ENCODE peak calls at places on chromosome 3, in six cellular contexts. I is H54; E is GM12865; Y is WTC11; P is activated T-cell treated with anti-CD3 and anti-CD28 coated beads for 4 hours; J is stimulated activated CD4-positive, alpha-beta T cell treated with anti-CD3 and anti-CD28 coated beads, Interleukin-12 subunit alpha, Interleukin-12 subunit beta, amount 100 ng/mL, for 4 hours. H is an unnamed sample.

GRCh38 chr3:27454914-27455313 is 29.3 kb downstream of the SLC4A7 start:
- DNase-seq in Y (no peak), I (no peak), P (no peak), E (peak), J (no peak), H (peak)

GRCh38 chr3:189985938-189986337 is 134.8 kb downstream of the P3H2 start:
- DNase-seq in E (no peak), Y (no peak), J (no peak), I (no peak), P (no peak), H (no peak)

GRCh38 chr3:46666471-46666845 is 27.0 kb downstream of the ALS2CL start:
- DNase-seq in Y (no peak), P (no peak), E (no peak), J (no peak), I (peak), H (no peak)

GRCh38 chr3:39971450-39972081 is 162.2 kb downstream of the MYRIP start:
- DNase-seq in P (no peak), J (no peak), Y (no peak), E (no peak), I (no peak), H (no peak)

GRCh38 chr3:7407107-7407506 is 546.2 kb downstream of the GRM7 start:
- DNase-seq in E (no peak), J (no peak), I (no peak), P (no peak), Y (no peak), H (no peak)

GRCh38 chr3:191901746-191902145 is 440.8 kb downstream of the PYDC2 start:
- DNase-seq in P (no peak), E (no peak), I (peak), Y (no peak), J (no peak), H (no peak)

GRCh38 chr3:139281512-139282196 is 62.2 kb upstream of the MRPS22 start:
- DNase-seq in I (no peak), P (no peak), E (no peak), J (no peak), Y (no peak), H (no peak)

GRCh38 chr3:25339220-25339619 is 88.8 kb upstream of the RARB start:
- DNase-seq in Y (no peak), E (no peak), I (no peak), J (no peak), P (no peak), H (peak)

GRCh38 chr3:115127208-115127607 is 19.9 kb downstream of the ZBTB20 start:
- DNase-seq in I (no peak), Y (no peak), J (no peak), P (no peak), E (no peak), H (no peak)